ENCODE peak calls at places on chromosomes 7 and 10, in eight cellular contexts. T is GM06990, H is MM.1S, Q is psoas muscle, D is astrocyte, A is thoracic aorta, X is HL-60, V is neural progenitor cell. E is an unnamed sample.

GRCh38 chr7:44288811-44289340 is 36.5 kb downstream of the CAMK2B start:
- DNase-seq in T (no peak), H (no peak), Q (no peak), D (no peak), A (no peak), X (no peak), V (no peak), E (no peak)

GRCh38 chr10:120945801-120946302 is 94.7 kb downstream of the WDR11 start:
- DNase-seq in T (no peak), H (no peak), Q (no peak), D (peak; percentile 47), A (peak; percentile 10), X (no peak), V (no peak), E (peak; percentile 42)

GRCh38 chr10:4018054-4018511 is 233.1 kb upstream of the KLF6 start:
- DNase-seq in T (no peak), H (no peak), Q (no peak), D (no peak), A (no peak), X (no peak), V (no peak), E (no peak)

GRCh38 chr10:120423350-120424197 is 33.5 kb upstream of the PLPP4 start:
- DNase-seq in T (no peak), H (peak; percentile 49), Q (no peak), D (peak; percentile 97), A (no peak), X (peak; percentile 14), V (peak; percentile 67), E (peak; percentile 65)

GRCh38 chr7:128091106-128091505 is 59.9 kb upstream of the LRRC4 start:
- DNase-seq in T (no peak), H (no peak), Q (no peak), D (no peak), A (no peak), X (no peak), V (no peak), E (peak; percentile 23)

GRCh38 chr10:102633282-102633681 is 11.0 kb upstream of the TRIM8 start:
- DNase-seq in T (no peak), H (no peak), Q (peak; percentile 55), D (peak; percentile 58), A (no peak), X (peak; percentile 94), V (no peak), E (peak; percentile 92)

GRCh38 chr10:78336402-78336791 is 302.7 kb downstream of the RPS24 start:
- DNase-seq in T (no peak), H (no peak), Q (no peak), D (peak; percentile 96), A (no peak), X (no peak), V (no peak), E (peak; percentile 67)

GRCh38 chr10:114172776-114173555 is 1.0 kb downstream of the CCDC186 start:
- DNase-seq in T (no peak), H (peak; percentile 42), Q (no peak), D (no peak), A (no peak), X (no peak), V (no peak), E (no peak)

GRCh38 chr7:30281791-30282190 is 2.6 kb upstream of the ZNRF2 start:
- DNase-seq in T (no peak), H (no peak), Q (no peak), D (no peak), A (no peak), X (no peak), V (no peak), E (no peak)

GRCh38 chr7:105264707-105265106 is 124.0 kb downstream of the SRPK2 start:
- DNase-seq in T (no peak), H (no peak), Q (no peak), D (no peak), A (no peak), X (no peak), V (no peak), E (no peak)

GRCh38 chr7:47968852-47969774 is 10.3 kb downstream of the HUS1 start:
- DNase-seq in T (no peak), H (peak; percentile 41), Q (peak; percentile 31), D (peak; percentile 45), A (no peak), X (peak; percentile 23), V (peak; percentile 86), E (peak; percentile 79)

GRCh38 chr7:27965650-27966049 is 214.9 kb downstream of the JAZF1 start:
- DNase-seq in T (no peak), H (no peak), Q (no peak), D (no peak), A (no peak), X (no peak), V (no peak), E (no peak)

DNA sequence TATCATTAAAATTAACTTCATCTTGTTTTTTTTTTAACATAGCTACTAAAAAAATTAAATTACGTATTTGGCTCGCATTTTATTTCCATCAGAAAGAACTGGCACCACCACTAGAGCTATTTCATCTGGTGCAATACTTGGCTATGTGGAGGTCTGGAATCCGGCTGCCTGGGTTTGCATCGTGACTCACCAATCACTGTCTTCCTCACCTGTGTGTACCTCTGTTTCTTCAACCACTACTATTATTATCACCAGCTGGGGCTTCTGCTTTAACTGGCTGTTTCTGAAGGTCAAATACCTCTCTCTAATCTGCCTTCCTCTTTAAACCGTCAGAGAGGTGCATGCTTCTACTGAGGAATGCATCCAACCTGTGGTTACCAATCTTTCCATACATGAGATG is 6.5 kb downstream of the WDR91 start:
- DNase-seq in T (no peak), H (no peak), Q (no peak), D (peak; percentile 48), A (no peak), X (no peak), V (no peak), E (no peak)
- TF ChIP-seq CTCF in T (no peak), H (no peak), Q (no peak), D (no peak), A (no peak), X (no peak), V (no peak), E (no peak)

GRCh38 chr7:108225531-108226181 is 95.5 kb upstream of the LAMB4 start:
- DNase-seq in T (no peak), H (no peak), Q (no peak), D (no peak), A (no peak), X (no peak), V (no peak), E (no peak)
- TF ChIP-seq CTCF in T (peak; percentile 13), H (no peak), Q (no peak), D (no peak), A (no peak), X (no peak), V (no peak), E (no peak)

GRCh38 chr10:30493609-30494530 is 59.9 kb downstream of the MAP3K8 start:
- DNase-seq in T (peak; percentile 64), H (no peak), Q (peak; percentile 61), D (peak; percentile 42), A (peak; percentile 53), X (peak; percentile 83), V (no peak), E (peak; percentile 44)
- TF ChIP-seq CTCF in T (peak; percentile 33), H (peak; percentile 12), Q (no peak), D (no peak), A (no peak), X (no peak), V (peak; percentile 16), E (peak; percentile 5)

GRCh38 chr10:98035599-98035998 is 5.2 kb upstream of the CRTAC1 start:
- DNase-seq in T (no peak), H (no peak), Q (no peak), D (no peak), A (no peak), X (no peak), V (no peak), E (no peak)
- TF ChIP-seq CTCF in T (no peak), H (no peak), Q (no peak), D (no peak), A (no peak), X (no peak), V (no peak), E (no peak)

DNA sequence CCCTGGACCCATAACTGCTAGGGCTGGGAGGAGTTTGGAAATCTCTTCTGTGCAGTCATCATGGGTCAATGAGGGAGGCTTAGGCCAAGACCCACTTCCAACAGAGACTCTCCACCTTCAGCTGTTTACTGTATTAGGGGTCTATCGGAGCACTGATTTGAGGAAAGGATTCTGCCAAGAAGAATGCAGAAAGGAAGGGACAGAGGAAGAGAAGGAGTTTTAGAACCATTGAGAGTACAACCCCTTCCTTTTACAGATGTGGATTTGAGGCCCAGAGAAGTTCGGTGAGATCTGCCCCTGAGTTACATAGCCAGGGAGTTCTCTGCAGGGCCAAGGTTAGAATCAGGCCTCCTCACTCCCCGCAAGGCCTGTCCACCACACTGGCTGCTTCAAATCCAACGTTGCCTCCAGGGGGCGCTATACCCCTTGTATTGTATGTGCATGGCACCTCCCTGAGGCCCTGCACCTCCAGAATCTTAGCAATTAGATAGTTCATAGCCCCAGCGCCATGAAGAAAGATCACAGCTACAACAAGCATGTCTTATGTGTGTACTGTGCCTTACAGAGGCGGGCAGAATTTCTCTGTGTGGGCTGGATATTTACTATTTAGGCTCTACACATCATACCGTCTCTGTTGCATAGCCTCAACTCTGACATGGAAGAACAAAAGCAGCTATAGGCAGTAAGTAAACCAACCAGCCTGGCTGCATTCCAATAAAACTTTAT is 246.8 kb downstream of the SKIDA1 start:
- DNase-seq in T (peak; percentile 34), H (peak; percentile 78), Q (peak; percentile 89), D (peak; percentile 80), A (peak; percentile 85), X (peak; percentile 75), V (peak; percentile 94), E (peak; percentile 96)
- TF ChIP-seq CTCF in T (peak; percentile 78), H (peak; percentile 73), Q (peak; percentile 51), D (peak; percentile 74), A (peak; percentile 73), X (peak; percentile 23), V (peak; percentile 97), E (peak; percentile 77)

GRCh38 chr7:519974-520458 is 370 bp upstream of the PDGFA start:
- DNase-seq in T (peak; percentile 53), H (no peak), Q (peak; percentile 71), D (peak; percentile 49), A (no peak), X (peak; percentile 7), V (peak; percentile 86), E (peak; percentile 65)
- TF ChIP-seq CTCF in T (no peak), H (no peak), Q (peak; percentile 32), D (no peak), A (peak; percentile 70), X (no peak), V (peak; percentile 18), E (no peak)

GRCh38 chr10:28097633-28098032 is 98.8 kb upstream of the ODAD2 start:
- DNase-seq in T (no peak), H (no peak), Q (no peak), D (no peak), A (no peak), X (no peak), V (no peak), E (no peak)
- TF ChIP-seq CTCF in T (no peak), H (no peak), Q (no peak), D (peak; percentile 4), A (no peak), X (no peak), V (peak; percentile 15), E (no peak)